ENCODE peak calls at places on chromosomes 11 and 22, in four cellular contexts. N is K562, H is H1, A is HepG2. E is an unnamed sample.

GRCh38 chr22:22773979-22774738 is 113.5 kb upstream of the IGLL5 start:
- DNase-seq in N (no peak), H (no peak), A (no peak), E (no peak)

GRCh38 chr11:33730716-33731115 is 5.5 kb downstream of the CD59 start:
- DNase-seq in N (no peak), H (no peak), A (no peak), E (no peak)

GRCh38 chr11:11016123-11016522 is 158.3 kb upstream of the ZBED5 start:
- DNase-seq in N (no peak), H (no peak), A (no peak), E (no peak)

GRCh38 chr11:69000831-69001245 is 12.2 kb downstream of the MRGPRF start:
- DNase-seq in N (no peak), H (no peak), A (peak), E (no peak)

GRCh38 chr22:40976866-40977700 is 25.9 kb downstream of the RBX1 start:
- DNase-seq in N (no peak), H (no peak), A (no peak), E (no peak)

GRCh38 chr11:33168605-33169240 is 7.4 kb upstream of the CSTF3 start:
- DNase-seq in N (no peak), H (no peak), A (no peak), E (no peak)

GRCh38 chr11:22828373-22828772 is 1.2 kb downstream of the SVIP start:
- DNase-seq in N (peak), H (no peak), A (no peak), E (no peak)

GRCh38 chr11:76030286-76030685 is 176.0 kb downstream of the WNT11 start:
- DNase-seq in N (no peak), H (no peak), A (peak), E (no peak)

GRCh38 chr11:114049050-114049449 is 10.5 kb upstream of the ZBTB16 start:
- DNase-seq in N (no peak), H (no peak), A (no peak), E (no peak)

GRCh38 chr11:133928628-133929059 is 28.1 kb downstream of the IGSF9B start:
- DNase-seq in N (no peak), H (no peak), A (no peak), E (no peak)

GRCh38 chr11:57586711-57587110 is 10.8 kb upstream of the SERPING1 start:
- DNase-seq in N (no peak), H (no peak), A (no peak), E (no peak)

GRCh38 chr22:42065408-42066132 is 5.0 kb downstream of the NAGA start:
- DNase-seq in N (no peak), H (no peak), A (no peak), E (no peak)

GRCh38 chr22:46546466-46547178 is 9.2 kb upstream of the CELSR1 start:
- DNase-seq in N (no peak), H (no peak), A (no peak), E (no peak)

GRCh38 chr11:134019500-134019899 is 49.4 kb upstream of the JAM3 start:
- DNase-seq in N (no peak), H (no peak), A (no peak), E (no peak)

GRCh38 chr11:25211635-25212251 is 714.9 kb downstream of the LUZP2 start:
- DNase-seq in N (no peak), H (no peak), A (no peak), E (no peak)

GRCh38 chr11:34481307-34481706 is 32.3 kb downstream of the ELF5 start:
- DNase-seq in N (no peak), H (no peak), A (no peak), E (no peak)

GRCh38 chr11:119843760-119844330 is 114.8 kb upstream of the NECTIN1 start:
- DNase-seq in N (peak), H (no peak), A (no peak), E (no peak)

GRCh38 chr11:91435694-91436375 is 788.8 kb upstream of the FAT3 start:
- DNase-seq in N (no peak), H (peak), A (no peak), E (no peak)

GRCh38 chr11:119747868-119748660 is 19.1 kb upstream of the NECTIN1 start:
- DNase-seq in N (no peak), H (no peak), A (no peak), E (no peak)

GRCh38 chr11:13343931-13344717 is 66.5 kb downstream of the BMAL1 start:
- DNase-seq in N (peak), H (no peak), A (peak), E (no peak)

GRCh38 chr11:47412152-47412746 is 3.9 kb downstream of the SLC39A13 start:
- DNase-seq in N (peak), H (no peak), A (no peak), E (no peak)

GRCh38 chr11:68962527-68963250 is 18.1 kb downstream of the MRGPRD start:
- DNase-seq in N (no peak), H (no peak), A (no peak), E (no peak)

GRCh38 chr11:255176-255575 is 18.4 kb downstream of the PSMD13 start:
- DNase-seq in N (no peak), H (no peak), A (no peak), E (no peak)
- TF ChIP-seq HDAC6 in N (no peak), H (no peak), A (no peak), E (no peak)

GRCh38 chr11:58980159-58980843 is 41.0 kb downstream of the GLYATL1 start:
- DNase-seq in N (no peak), H (no peak), A (no peak), E (no peak)
- TF ChIP-seq HDAC6 in N (no peak), H (no peak), A (no peak), E (no peak)

DNA sequence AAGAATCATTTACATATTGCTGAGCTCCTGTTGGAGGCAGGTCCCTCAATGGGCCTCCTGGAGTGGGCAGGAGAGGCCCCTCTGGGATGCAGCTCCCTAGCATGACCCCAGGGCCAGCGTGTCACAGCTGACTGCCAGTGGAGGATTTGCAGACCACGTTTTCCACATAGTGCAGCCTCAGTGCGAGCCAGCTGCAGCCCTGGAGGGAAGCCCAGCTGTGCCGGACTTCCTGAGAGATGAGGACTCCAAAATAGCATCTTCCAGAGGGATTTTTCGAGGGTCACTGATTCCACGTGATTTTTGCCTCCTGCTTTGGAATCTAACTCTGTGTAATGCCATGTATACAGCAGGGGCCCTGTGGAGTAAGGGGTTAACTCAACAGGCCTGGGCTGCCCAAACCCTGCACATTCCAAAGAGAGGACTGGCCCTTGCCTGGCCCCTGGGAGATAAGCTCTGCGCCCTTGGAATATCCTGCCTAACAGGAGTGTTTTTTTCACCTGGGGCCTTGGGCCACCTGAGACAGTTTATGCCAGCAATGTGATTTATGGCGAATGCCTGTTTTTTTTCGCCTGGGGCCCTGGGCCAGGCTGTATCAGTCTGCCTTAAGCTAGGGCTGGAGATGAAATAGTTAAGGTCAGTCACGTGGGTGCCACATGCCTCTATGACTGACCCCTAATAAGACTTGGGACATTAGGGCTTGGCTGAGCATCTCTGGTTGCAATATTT is 47.4 kb downstream of the RPS6KA4 start:
- DNase-seq in N (no peak), H (no peak), A (no peak), E (no peak)
- TF ChIP-seq HDAC6 in N (no peak), H (no peak), A (no peak), E (no peak)

DNA sequence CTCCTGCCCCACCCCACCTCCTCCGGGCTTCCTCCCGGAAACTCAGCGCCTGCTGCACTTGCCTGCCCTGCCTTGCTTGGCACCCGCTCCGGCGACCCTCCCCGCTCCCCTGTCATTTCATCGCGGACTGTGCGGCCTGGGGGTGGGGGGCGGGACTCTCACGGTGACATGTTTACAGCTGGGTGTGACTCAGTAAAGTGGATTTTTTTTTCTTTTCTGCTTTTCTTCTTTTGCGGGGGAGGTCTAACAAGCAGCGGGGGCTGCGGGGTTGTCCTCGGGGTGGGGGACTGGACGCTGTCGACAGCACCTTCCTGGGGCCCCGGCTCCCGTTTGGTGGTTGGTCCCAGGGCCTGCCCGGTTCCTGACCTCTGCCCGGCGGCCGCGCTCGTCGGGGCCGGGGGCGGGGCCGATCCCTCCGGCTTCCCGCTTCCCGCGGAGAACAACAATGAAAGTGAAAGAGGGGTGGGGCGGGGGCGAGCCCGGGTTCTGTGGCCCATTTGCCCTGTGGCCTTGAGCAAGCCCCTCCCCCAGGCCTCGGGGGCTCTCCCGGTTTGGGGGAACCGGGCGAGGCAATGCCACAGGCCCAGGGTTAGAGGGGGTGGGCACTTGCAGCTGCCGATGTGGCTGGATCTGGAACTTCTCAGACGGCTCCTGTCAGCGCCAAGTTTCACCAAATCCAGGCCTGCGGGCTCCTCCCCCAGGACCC is 976 bp upstream of the MDK start:
- DNase-seq in N (peak), H (no peak), A (peak), E (no peak)
- TF ChIP-seq HDAC6 in N (no peak), H (no peak), A (no peak), E (no peak)

GRCh38 chr11:73551697-73552096 is 46.2 kb downstream of the FAM168A start:
- DNase-seq in N (no peak), H (no peak), A (no peak), E (no peak)
- TF ChIP-seq HDAC6 in N (no peak), H (no peak), A (no peak), E (no peak)

DNA sequence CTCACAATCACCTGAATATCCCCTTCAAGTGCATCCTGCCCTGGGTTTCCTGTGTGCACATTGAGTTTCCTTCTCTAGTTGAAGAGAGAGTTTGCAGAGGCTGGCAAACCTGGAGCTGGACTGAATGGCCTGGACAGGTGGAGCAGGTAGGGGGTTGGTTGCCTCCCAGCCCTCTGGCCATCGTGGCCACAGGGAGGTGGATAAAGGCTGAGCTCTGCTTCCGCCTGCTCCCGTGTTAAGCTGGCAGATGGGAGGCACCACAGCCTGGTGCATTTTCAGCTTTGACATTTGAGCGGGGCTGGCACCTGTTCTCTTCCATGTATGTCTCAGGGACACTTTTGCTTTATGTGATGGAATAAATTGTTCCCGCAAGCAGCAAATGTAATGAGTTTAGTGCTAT is 11.1 kb downstream of the MICAL2 start:
- DNase-seq in N (no peak), H (no peak), A (no peak), E (no peak)
- TF ChIP-seq HDAC6 in N (no peak), H (no peak), A (no peak), E (no peak)

GRCh38 chr11:72433455-72434061 is 773 bp downstream of the CLPB start:
- DNase-seq in N (no peak), H (no peak), A (no peak), E (no peak)

GRCh38 chr11:72431846-72432245 is 2.5 kb downstream of the CLPB start:
- DNase-seq in N (no peak), H (no peak), A (no peak), E (no peak)

GRCh38 chr11:72429626-72430025 is 4.7 kb downstream of the CLPB start:
- DNase-seq in N (no peak), H (no peak), A (no peak), E (no peak)

GRCh38 chr11:72432347-72433287 is 1.7 kb downstream of the CLPB start:
- DNase-seq in N (no peak), H (no peak), A (peak), E (no peak)

DNA sequence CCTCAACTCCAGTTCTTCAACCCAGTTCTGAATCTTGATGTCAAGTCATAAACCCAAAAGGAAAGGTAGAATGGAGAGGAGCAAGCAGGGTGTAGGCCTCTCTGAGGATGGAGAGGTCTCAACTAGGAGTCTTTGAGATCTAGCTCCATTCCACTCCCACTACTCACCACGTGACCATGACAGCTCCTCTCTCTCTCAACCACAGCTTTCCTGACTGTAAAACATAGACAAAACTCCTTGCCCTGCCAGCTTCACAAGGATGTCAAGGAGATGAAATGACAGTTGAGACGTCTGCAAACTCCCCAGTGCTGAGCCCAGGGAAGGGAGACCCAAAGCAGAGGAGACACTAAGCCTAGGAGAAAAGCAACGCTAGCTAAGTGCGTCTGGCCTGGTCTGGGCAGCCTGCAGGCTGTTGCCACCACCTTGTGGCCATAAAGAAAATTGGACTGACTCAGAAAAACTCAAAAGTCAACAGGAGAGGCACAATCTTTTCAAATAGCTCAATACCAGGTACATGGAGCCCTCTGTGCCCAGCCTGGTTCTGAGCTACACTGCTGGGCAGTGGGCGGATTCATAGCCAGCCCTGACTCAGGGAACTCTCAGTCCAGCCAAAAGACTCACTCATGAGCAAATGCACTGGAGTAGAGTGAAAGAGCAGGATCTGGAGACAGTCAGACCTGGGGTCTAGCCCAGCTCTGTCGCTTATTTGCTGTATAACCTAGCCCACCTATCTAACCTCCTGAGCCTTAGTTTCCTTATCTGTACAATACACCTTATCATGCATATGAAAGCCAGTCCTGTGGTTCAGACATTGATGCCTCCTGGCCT is 3.4 kb downstream of the CLPB start:
- DNase-seq in N (peak), H (no peak), A (peak), E (no peak)
- TF ChIP-seq HDAC6 in N (no peak), H (no peak), A (no peak), E (no peak)

DNA sequence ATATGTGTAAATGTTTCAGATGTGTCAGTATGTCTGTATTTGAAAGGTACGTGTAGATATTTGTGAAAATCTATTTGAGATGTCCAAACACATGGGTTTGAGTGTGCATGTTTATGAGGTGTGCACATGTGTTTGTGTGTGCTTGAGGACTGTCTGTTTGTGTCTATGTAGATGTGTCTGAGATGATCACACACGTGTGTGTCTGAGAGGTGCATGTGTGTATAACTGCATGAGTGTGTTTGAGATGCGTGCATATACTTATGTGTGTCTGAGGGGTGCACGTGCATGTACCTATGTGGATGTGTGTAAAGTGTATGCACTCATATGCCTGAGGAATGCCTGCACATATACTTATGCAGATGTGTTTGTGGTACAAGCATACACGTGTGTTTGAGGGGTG is 584.4 kb downstream of the BUD13 start:
- DNase-seq in N (no peak), H (no peak), A (no peak), E (no peak)
- TF ChIP-seq HDAC6 in N (no peak), H (no peak), A (no peak), E (no peak)

GRCh38 chr11:112457532-112457931 is 196.9 kb upstream of the PLET1 start:
- DNase-seq in N (no peak), H (no peak), A (no peak), E (no peak)

GRCh38 chr11:112459001-112459400 is 198.3 kb upstream of the PLET1 start:
- DNase-seq in N (no peak), H (no peak), A (no peak), E (no peak)

GRCh38 chr11:112464949-112465348 is 204.3 kb upstream of the PLET1 start:
- DNase-seq in N (no peak), H (no peak), A (no peak), E (no peak)

GRCh38 chr11:112455791-112456190 is 195.1 kb upstream of the PLET1 start:
- DNase-seq in N (no peak), H (no peak), A (no peak), E (no peak)

DNA sequence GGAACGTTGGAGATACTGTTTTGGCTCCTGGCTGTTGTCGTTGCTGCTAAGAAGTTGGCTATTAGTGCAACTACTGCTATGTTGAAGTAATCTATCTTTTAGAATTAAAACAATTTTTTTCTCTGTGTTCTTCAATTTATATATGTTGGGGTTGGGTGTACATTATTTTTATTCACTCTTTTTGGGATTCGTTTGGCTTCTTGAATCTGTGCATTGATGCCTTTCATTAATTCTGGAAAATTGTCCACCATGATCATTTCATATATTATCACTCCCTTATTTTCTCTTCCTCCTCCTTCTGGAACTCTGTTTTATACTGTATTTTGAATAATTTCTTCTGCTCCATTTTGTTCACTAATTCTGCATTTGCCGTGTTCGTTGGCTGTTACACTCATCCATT is 199.5 kb upstream of the PLET1 start:
- DNase-seq in N (no peak), H (no peak), A (no peak), E (no peak)
- TF ChIP-seq HDAC6 in N (no peak), H (no peak), A (no peak), E (no peak)

GRCh38 chr11:110125632-110126031 is 32.4 kb downstream of the ZC3H12C start:
- DNase-seq in N (peak), H (no peak), A (peak), E (no peak)
- TF ChIP-seq HDAC6 in N (no peak), H (no peak), A (no peak), E (no peak)

E was measured in GM12878.